ENCODE peak calls at places on chromosomes 5 and 9, in nine cellular contexts. T is aorta; B is NCI-H146; E is stimulated activated CD8-positive, alpha-beta memory T cell treated with anti-CD3 and anti-CD28 coated beads, Interleukin-2, amount 100 ng/mL, for 1 hour; L is stimulated activated CD4-positive, alpha-beta T cell treated with anti-CD3 and anti-CD28 coated beads, Interleukin-2, amount 100 ng/mL, for 48 hours; Z is SK-MEL-5; J is CD4-positive, alpha-beta memory T cell; D is osteocyte; N is AG04450. F is an unnamed sample.

GRCh38 chr9:130186839-130187522 is 14.8 kb downstream of the NCS1 start:
- DNase-seq in T (peak; percentile 80), B (no peak), E (no peak), L (no peak), Z (peak; percentile 45), J (no peak), D (no peak), N (no peak), F (peak; percentile 42)

GRCh38 chr5:113546711-113547159 is 33.2 kb downstream of the YTHDC2 start:
- DNase-seq in T (no peak), B (no peak), E (no peak), L (no peak), Z (no peak), J (no peak), D (no peak), N (peak; percentile 8), F (peak; percentile 66)

GRCh38 chr5:58016329-58016728 is 443.6 kb downstream of the PLK2 start:
- DNase-seq in T (no peak), B (no peak), E (no peak), L (no peak), Z (no peak), J (no peak), D (no peak), N (no peak), F (peak; percentile 25)

GRCh38 chr5:79809743-79810142 is 120.1 kb downstream of the CMYA5 start:
- DNase-seq in T (no peak), B (no peak), E (no peak), L (no peak), Z (no peak), J (no peak), D (no peak), N (no peak), F (no peak)

GRCh38 chr9:135879619-135880018 is 27.7 kb downstream of the CAMSAP1 start:
- DNase-seq in T (no peak), B (no peak), E (no peak), L (no peak), Z (no peak), J (no peak), D (no peak), N (no peak), F (no peak)

GRCh38 chr9:85602742-85603141 is 139.0 kb downstream of the AGTPBP1 start:
- DNase-seq in T (no peak), B (no peak), E (no peak), L (no peak), Z (no peak), J (no peak), D (no peak), N (no peak), F (no peak)

GRCh38 chr5:129063483-129064136 is 30.9 kb upstream of the ISOC1 start:
- DNase-seq in T (no peak), B (no peak), E (no peak), L (no peak), Z (no peak), J (no peak), D (no peak), N (no peak), F (peak; percentile 18)

GRCh38 chr5:67253911-67254310 is 57.3 kb upstream of the CD180 start:
- DNase-seq in T (no peak), B (no peak), E (no peak), L (no peak), Z (no peak), J (no peak), D (no peak), N (no peak), F (no peak)

GRCh38 chr5:141439411-141440141 is 9.3 kb downstream of the PCDHGA12 start:
- DNase-seq in T (no peak), B (no peak), E (no peak), L (no peak), Z (no peak), J (no peak), D (no peak), N (no peak), F (peak; percentile 52)

GRCh38 chr5:141758316-141758965 is 76.4 kb upstream of the ARAP3 start:
- DNase-seq in T (no peak), B (peak; percentile 48), E (no peak), L (no peak), Z (peak; percentile 7), J (no peak), D (no peak), N (no peak), F (no peak)

GRCh38 chr9:82424599-82424998 is 436.0 kb downstream of the SPATA31D1 start:
- DNase-seq in T (no peak), B (no peak), E (no peak), L (no peak), Z (no peak), J (no peak), D (no peak), N (no peak), F (no peak)

GRCh38 chr5:179284751-179285191 is 60.5 kb downstream of the ADAMTS2 start:
- DNase-seq in T (peak; percentile 30), B (no peak), E (no peak), L (no peak), Z (peak; percentile 6), J (no peak), D (no peak), N (no peak), F (peak; percentile 75)

GRCh38 chr5:154791535-154791934 is 36.4 kb downstream of the LARP1 start:
- DNase-seq in T (no peak), B (no peak), E (no peak), L (no peak), Z (no peak), J (no peak), D (no peak), N (no peak), F (no peak)

GRCh38 chr5:94857119-94857518 is 238.7 kb downstream of the SLF1 start:
- DNase-seq in T (no peak), B (no peak), E (no peak), L (no peak), Z (no peak), J (no peak), D (no peak), N (no peak), F (no peak)

GRCh38 chr9:22216730-22217160 is 207.6 kb upstream of the CDKN2B start:
- DNase-seq in T (no peak), B (no peak), E (no peak), L (no peak), Z (no peak), J (no peak), D (peak; percentile 86), N (no peak), F (peak; percentile 73)

GRCh38 chr5:147561435-147561834 is 51.6 kb upstream of the DPYSL3 start:
- DNase-seq in T (no peak), B (no peak), E (no peak), L (no peak), Z (no peak), J (no peak), D (no peak), N (no peak), F (no peak)

GRCh38 chr9:28648723-28649122 is 1075.4 kb upstream of the C9orf72 start:
- DNase-seq in T (no peak), B (peak; percentile 24), E (no peak), L (no peak), Z (peak; percentile 47), J (no peak), D (no peak), N (no peak), F (no peak)

GRCh38 chr9:126347093-126347492 is 20.5 kb downstream of the MVB12B start:
- DNase-seq in T (peak; percentile 69), B (no peak), E (no peak), L (no peak), Z (no peak), J (no peak), D (no peak), N (no peak), F (no peak)

GRCh38 chr5:93790401-93790800 is 49.0 kb upstream of the POU5F2 start:
- DNase-seq in T (no peak), B (peak; percentile 31), E (no peak), L (no peak), Z (no peak), J (no peak), D (no peak), N (no peak), F (peak; percentile 87)

GRCh38 chr9:12846035-12846434 is 71.2 kb downstream of the LURAP1L start:
- DNase-seq in T (no peak), B (no peak), E (no peak), L (no peak), Z (no peak), J (no peak), D (no peak), N (no peak), F (no peak)